ENCODE peak calls at places on chromosomes 2 and 18, in six cellular contexts. R is left ventricle myocardium inferior, L is breast epithelium, K is cardiac muscle cell, C is endodermal cell, Q is hepatocyte. D is an unnamed sample. For H3K4me1, the result is how much of the 10 kb centered on the place peaks cover.

GRCh38 chr2:64101141-64101591 is 43.1 kb downstream of the PELI1 start:
- DNase-seq in R (no peak), L (no peak), K (peak), C (no peak), Q (no peak), D (no peak)

GRCh38 chr2:53018830-53019425 is 748.7 kb upstream of the CHAC2 start:
- DNase-seq in R (no peak), L (no peak), K (peak), C (no peak), Q (peak), D (no peak)

GRCh38 chr2:233481368-233482142 is 85.0 kb downstream of the USP40 start:
- DNase-seq in R (no peak), L (no peak), K (no peak), C (no peak), Q (no peak), D (peak)

GRCh38 chr18:77479047-77479446 is 229.4 kb downstream of the GALR1 start:
- DNase-seq in R (no peak), L (no peak), K (no peak), C (no peak), Q (no peak), D (no peak)

GRCh38 chr18:22604390-22604985 is 186.8 kb upstream of the CTAGE1 start:
- DNase-seq in R (peak), L (peak), K (peak), C (no peak), Q (no peak), D (no peak)

GRCh38 chr2:139031722-139032121 is 251.5 kb upstream of the NXPH2 start:
- DNase-seq in R (peak), L (no peak), K (peak), C (peak), Q (peak), D (no peak)

GRCh38 chr18:36377626-36378025 is 80.1 kb downstream of the FHOD3 start:
- DNase-seq in R (no peak), L (no peak), K (no peak), C (no peak), Q (no peak), D (no peak)

GRCh38 chr2:174482854-174483253 is 4.0 kb downstream of the GPR155 start:
- DNase-seq in R (no peak), L (no peak), K (no peak), C (no peak), Q (no peak), D (no peak)

GRCh38 chr2:207437136-207437856 is 92.5 kb upstream of the CREB1 start:
- DNase-seq in R (no peak), L (no peak), K (no peak), C (no peak), Q (no peak), D (no peak)

GRCh38 chr2:85933753-85934594 is 45.2 kb upstream of the ST3GAL5 start:
- DNase-seq in R (no peak), L (no peak), K (peak), C (no peak), Q (peak), D (no peak)

GRCh38 chr18:53153281-53153680 is 813.3 kb downstream of the DCC start:
- DNase-seq in R (no peak), L (no peak), K (peak), C (peak), Q (peak), D (no peak)

GRCh38 chr18:10131783-10132381 is 218.1 kb downstream of the VAPA start:
- DNase-seq in R (no peak), L (no peak), K (no peak), C (peak), Q (peak), D (no peak)

GRCh38 chr18:39969813-39970494 is 1985.1 kb upstream of the PIK3C3 start:
- DNase-seq in R (no peak), L (no peak), K (peak), C (no peak), Q (no peak), D (no peak)

GRCh38 chr2:224655006-224655537 is 61.1 kb downstream of the CCDC195 start:
- DNase-seq in R (no peak), L (no peak), K (no peak), C (no peak), Q (no peak), D (no peak)

GRCh38 chr2:178718283-178718682 is 88.9 kb downstream of the TTN start:
- DNase-seq in R (no peak), L (no peak), K (no peak), C (no peak), Q (no peak), D (no peak)

GRCh38 chr2:149331023-149331400 is 625 bp downstream of the LYPD6 start:
- DNase-seq in R (no peak), L (no peak), K (no peak), C (peak), Q (peak), D (no peak)

GRCh38 chr2:164840930-164841718 is 499 bp downstream of the COBLL1 start:
- DNase-seq in R (peak), L (peak), K (peak), C (peak), Q (peak), D (peak)

GRCh38 chr2:5290911-5291546 is 401.2 kb upstream of the SOX11 start:
- DNase-seq in R (no peak), L (no peak), K (no peak), C (no peak), Q (no peak), D (no peak)

GRCh38 chr2:78201064-78201575 is 678.9 kb upstream of the LRRTM4 start:
- DNase-seq in R (no peak), L (no peak), K (no peak), C (no peak), Q (no peak), D (no peak)

GRCh38 chr2:138720035-138720589 is 60.1 kb downstream of the NXPH2 start:
- DNase-seq in R (no peak), L (no peak), K (no peak), C (no peak), Q (peak), D (no peak)

GRCh38 chr2:41337956-41338355 is 709.9 kb upstream of the PKDCC start:
- DNase-seq in R (no peak), L (no peak), K (no peak), C (peak), Q (no peak), D (no peak)

GRCh38 chr2:191274404-191274803 is 29.2 kb downstream of the MYO1B start:
- DNase-seq in R (no peak), L (no peak), K (no peak), C (no peak), Q (no peak), D (no peak)

GRCh38 chr2:136361521-136361920 is 243.6 kb upstream of the CXCR4 start:
- DNase-seq in R (no peak), L (no peak), K (no peak), C (no peak), Q (no peak), D (no peak)

GRCh38 chr2:89833780-89834117 is 1142.3 kb downstream of the RPIA start:
- DNase-seq in R (no peak), L (no peak), K (no peak), C (no peak), Q (peak), D (no peak)

GRCh38 chr2:100856732-100857131 is 36.8 kb downstream of the NPAS2 start:
- DNase-seq in R (no peak), L (no peak), K (no peak), C (no peak), Q (no peak), D (no peak)

DNA sequence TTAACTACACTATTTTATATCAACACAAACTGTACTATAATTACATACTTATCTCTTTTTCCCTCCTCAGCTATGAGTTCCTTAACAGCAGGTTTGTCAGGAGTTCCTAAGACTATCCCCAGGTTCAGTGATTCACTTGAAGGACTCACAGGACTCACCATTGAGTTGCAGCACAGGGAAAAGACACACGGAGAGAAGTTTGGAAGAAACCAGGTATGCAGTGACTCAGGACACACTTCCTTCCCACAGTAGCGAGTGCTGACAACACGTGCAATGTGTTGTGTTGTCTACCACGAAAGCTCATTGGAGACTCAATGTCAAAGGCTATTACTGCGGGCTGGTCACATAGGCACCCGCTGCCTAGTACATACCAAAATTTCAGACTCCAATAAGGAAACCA is 32.0 kb downstream of the MGAT4A start:
- DNase-seq in R (no peak), L (no peak), K (no peak), C (no peak), Q (no peak), D (no peak)
- H3K4me1 ChIP-seq in R (half or more), L (under half), K (under half), C (under half), Q (under half), D (under half)

GRCh38 chr2:61438670-61439069 is 32.2 kb downstream of the USP34 start:
- DNase-seq in R (no peak), L (no peak), K (no peak), C (no peak), Q (no peak), D (no peak)
- H3K27ac ChIP-seq in R (peak), L (no peak), K (peak), C (no peak), Q (no peak), D (peak)

GRCh38 chr18:3333721-3334386 is 71.9 kb downstream of the MYL12B start:
- DNase-seq in R (no peak), L (no peak), K (no peak), C (no peak), Q (no peak), D (no peak)
- H3K4me1 ChIP-seq in R (under half), L (under half), K (under half), C (under half), Q (under half), D (under half)

DNA sequence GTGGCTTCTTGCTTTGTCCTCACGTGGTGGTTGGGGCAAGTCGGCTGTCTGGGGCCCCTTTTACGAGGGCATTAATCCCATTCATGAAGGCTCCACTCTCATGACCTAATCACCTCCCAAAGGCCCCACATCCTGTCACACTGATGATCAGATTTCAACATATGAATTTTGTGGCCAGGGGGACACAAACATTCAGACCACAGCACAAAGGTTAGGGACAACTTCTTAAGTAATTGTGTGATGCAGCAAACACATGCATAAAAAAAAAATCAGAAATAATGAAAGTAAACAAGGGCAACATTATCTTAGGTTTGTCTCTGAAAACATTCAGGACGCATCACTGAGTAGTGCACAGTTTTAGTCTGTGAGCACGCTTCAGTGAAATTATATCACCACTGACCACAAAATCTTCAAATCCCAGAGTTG is 54.2 kb upstream of the FRZB start:
- DNase-seq in R (no peak), L (no peak), K (no peak), C (no peak), Q (no peak), D (no peak)
- H3K27ac ChIP-seq in R (no peak), L (no peak), K (peak), C (no peak), Q (no peak), D (peak)

DNA sequence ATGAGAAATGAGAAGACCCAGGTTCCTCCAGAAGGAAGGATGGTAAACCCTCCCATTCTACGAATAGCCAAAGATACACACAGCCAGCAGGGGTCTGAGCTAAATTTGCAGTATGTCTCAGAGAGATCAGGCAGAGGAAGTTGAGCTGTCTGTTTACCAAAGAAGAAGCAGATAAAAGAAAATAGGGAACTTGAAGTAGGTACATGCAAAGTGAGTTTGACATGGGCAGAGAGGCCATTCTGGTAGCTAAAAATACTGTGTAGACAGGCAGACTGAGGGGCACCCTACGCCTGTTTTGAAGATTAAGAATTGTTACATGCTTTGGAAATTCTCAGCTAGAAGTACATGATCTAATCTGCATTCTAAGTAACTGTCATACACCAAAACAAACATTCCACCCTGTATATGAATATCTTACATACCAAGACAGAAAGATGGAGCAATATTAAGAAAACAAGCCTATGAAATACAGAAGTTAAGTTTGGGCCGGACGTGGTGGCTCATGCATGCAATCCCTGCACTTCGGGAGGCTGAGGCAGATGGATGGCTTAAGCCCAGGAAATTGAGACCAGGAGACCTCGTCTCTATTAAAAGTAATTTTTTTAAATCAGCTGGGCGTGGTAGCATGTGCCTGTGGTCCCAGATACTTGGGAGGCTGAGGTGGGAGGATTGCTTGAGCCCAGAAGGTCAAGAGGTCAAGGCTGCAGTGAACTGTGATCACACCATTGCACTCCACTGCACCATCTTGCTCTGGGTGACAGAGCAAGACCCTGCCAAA is 157.9 kb downstream of the ANKRD44 start:
- DNase-seq in R (no peak), L (no peak), K (peak), C (peak), Q (no peak), D (no peak)
- H3K4me1 ChIP-seq in R (under half), L (under half), K (under half), C (under half), Q (under half), D (under half)